ENCODE peak calls at places on chromosomes 1 and 21, in nine cellular contexts. G, Q, W, Y, I, P, A, O and R are unnamed samples.

GRCh38 chr1:110286564-110286963 is 52.6 kb upstream of the RBM15 start:
- DNase-seq in G (no peak), Q (no peak), W (no peak), Y (no peak), I (no peak), P (no peak), A (no peak), O (no peak), R (no peak)

GRCh38 chr1:43754892-43755291 is 47.6 kb downstream of the ST3GAL3 start:
- DNase-seq in G (no peak), Q (no peak), W (no peak), Y (no peak), I (no peak), P (no peak), A (no peak), O (no peak), R (no peak)

GRCh38 chr1:234438579-234438978 is 40.4 kb downstream of the TARBP1 start:
- DNase-seq in G (no peak), Q (no peak), W (no peak), Y (no peak), I (no peak), P (no peak), A (no peak), O (no peak), R (no peak)

GRCh38 chr1:230375149-230375548 is 51.0 kb downstream of the PGBD5 start:
- DNase-seq in G (no peak), Q (no peak), W (no peak), Y (no peak), I (no peak), P (no peak), A (no peak), O (no peak), R (no peak)

GRCh38 chr1:243286409-243287127 is 30.7 kb downstream of the SDCCAG8 start:
- DNase-seq in G (peak; percentile 66), Q (no peak), W (peak; percentile 60), Y (no peak), I (no peak), P (no peak), A (no peak), O (peak; percentile 11), R (no peak)

GRCh38 chr1:202628646-202629215 is 81.5 kb downstream of the SYT2 start:
- DNase-seq in G (no peak), Q (no peak), W (no peak), Y (no peak), I (no peak), P (no peak), A (peak; percentile 76), O (no peak), R (no peak)

GRCh38 chr1:10630661-10631120 is 155.9 kb downstream of the PEX14 start:
- DNase-seq in G (no peak), Q (no peak), W (no peak), Y (no peak), I (no peak), P (no peak), A (peak; percentile 49), O (no peak), R (peak; percentile 8)

GRCh38 chr21:42663860-42664535 is 10.6 kb downstream of the PDE9A start:
- DNase-seq in G (no peak), Q (no peak), W (no peak), Y (no peak), I (no peak), P (no peak), A (no peak), O (no peak), R (no peak)

GRCh38 chr1:76833151-76833550 is 34.1 kb upstream of the ST6GALNAC5 start:
- DNase-seq in G (no peak), Q (no peak), W (no peak), Y (no peak), I (no peak), P (no peak), A (no peak), O (no peak), R (no peak)

GRCh38 chr1:104932030-104932915 is 1182.6 kb downstream of the AMY1C start:
- DNase-seq in G (no peak), Q (no peak), W (no peak), Y (no peak), I (no peak), P (no peak), A (peak; percentile 71), O (no peak), R (no peak)

GRCh38 chr21:45324430-45325205 is 36.9 kb upstream of the POFUT2 start:
- DNase-seq in G (no peak), Q (no peak), W (peak; percentile 49), Y (no peak), I (peak; percentile 26), P (no peak), A (peak; percentile 77), O (no peak), R (peak; percentile 20)